ENCODE peak calls at places on chromosome 22, in five cellular contexts. Q is dorsolateral prefrontal cortex, Y is AG09309, P is fibroblast of lung, S is stomach. O is an unnamed sample.

GRCh38 chr22:38415561-38416321 is 39.3 kb downstream of the KCNJ4 start:
- DNase-seq in Q (peak), Y (no peak), P (no peak), S (peak), O (no peak)

GRCh38 chr22:25375683-25376082 is 156.2 kb downstream of the CRYBB2 start:
- DNase-seq in Q (no peak), Y (no peak), P (no peak), S (no peak), O (no peak)

GRCh38 chr22:48799227-48799970 is 1028.3 kb downstream of the BRD1 start:
- DNase-seq in Q (no peak), Y (no peak), P (no peak), S (no peak), O (no peak)

GRCh38 chr22:49807780-49808708 is 19.6 kb downstream of the BRD1 start:
- DNase-seq in Q (no peak), Y (no peak), P (no peak), S (no peak), O (no peak)

GRCh38 chr22:46081036-46081830 is 69.1 kb upstream of the PPARA start:
- DNase-seq in Q (peak), Y (no peak), P (no peak), S (peak), O (no peak)

GRCh38 chr22:36469094-36469710 is 12.2 kb downstream of the TXN2 start:
- DNase-seq in Q (no peak), Y (no peak), P (no peak), S (no peak), O (peak)

GRCh38 chr22:23817146-23817545 is 21.7 kb downstream of the DERL3 start:
- DNase-seq in Q (no peak), Y (no peak), P (no peak), S (no peak), O (no peak)

GRCh38 chr22:19750666-19751490 is 9.7 kb upstream of the TBX1 start:
- DNase-seq in Q (no peak), Y (no peak), P (peak), S (no peak), O (peak)

GRCh38 chr22:19840955-19841640 is 13.6 kb downstream of the GNB1L start:
- DNase-seq in Q (no peak), Y (no peak), P (no peak), S (no peak), O (no peak)

GRCh38 chr22:41256254-41256897 is 15.6 kb upstream of the CHADL start:
- DNase-seq in Q (no peak), Y (peak), P (peak), S (no peak), O (peak)

GRCh38 chr22:29128891-29129643 is 56.2 kb downstream of the KREMEN1 start:
- DNase-seq in Q (no peak), Y (no peak), P (no peak), S (no peak), O (peak)

GRCh38 chr22:30429887-30430286 is 4.3 kb downstream of the MTFP1 start:
- DNase-seq in Q (no peak), Y (no peak), P (no peak), S (no peak), O (no peak)

GRCh38 chr22:37027556-37027955 is 8.0 kb downstream of the MPST start:
- DNase-seq in Q (no peak), Y (no peak), P (no peak), S (no peak), O (no peak)

GRCh38 chr22:29080061-29080975 is 7.5 kb downstream of the KREMEN1 start:
- DNase-seq in Q (no peak), Y (no peak), P (no peak), S (no peak), O (peak)

GRCh38 chr22:27327981-27328721 is 473.4 kb downstream of the MN1 start:
- DNase-seq in Q (no peak), Y (no peak), P (no peak), S (no peak), O (no peak)
- TF ChIP-seq CTCF in Q (no peak), Y (peak), P (no peak), S (no peak), O (no peak)

GRCh38 chr22:40008726-40009125 is 14.0 kb downstream of the FAM83F start:
- DNase-seq in Q (no peak), Y (no peak), P (no peak), S (no peak), O (no peak)
- H3K4me3 ChIP-seq in Q (no peak), Y (no peak), P (no peak), S (no peak), O (no peak)

GRCh38 chr22:20981787-20982562 is at the start of gene LZTR1:
- DNase-seq in Q (peak), Y (peak), P (peak), S (peak), O (peak)
- TF ChIP-seq CTCF in Q (peak), Y (peak), P (peak), S (no peak), O (peak)

GRCh38 chr22:39434243-39434653 is 22.6 kb upstream of the MGAT3 start:
- DNase-seq in Q (peak), Y (no peak), P (no peak), S (no peak), O (peak)

GRCh38 chr22:39439170-39439569 is 17.6 kb upstream of the MGAT3 start:
- DNase-seq in Q (no peak), Y (no peak), P (peak), S (no peak), O (peak)

GRCh38 chr22:39435616-39436015 is 21.2 kb upstream of the MGAT3 start:
- DNase-seq in Q (no peak), Y (no peak), P (no peak), S (no peak), O (no peak)

GRCh38 chr22:39434721-39435120 is 22.1 kb upstream of the MGAT3 start:
- DNase-seq in Q (no peak), Y (no peak), P (no peak), S (no peak), O (no peak)

DNA sequence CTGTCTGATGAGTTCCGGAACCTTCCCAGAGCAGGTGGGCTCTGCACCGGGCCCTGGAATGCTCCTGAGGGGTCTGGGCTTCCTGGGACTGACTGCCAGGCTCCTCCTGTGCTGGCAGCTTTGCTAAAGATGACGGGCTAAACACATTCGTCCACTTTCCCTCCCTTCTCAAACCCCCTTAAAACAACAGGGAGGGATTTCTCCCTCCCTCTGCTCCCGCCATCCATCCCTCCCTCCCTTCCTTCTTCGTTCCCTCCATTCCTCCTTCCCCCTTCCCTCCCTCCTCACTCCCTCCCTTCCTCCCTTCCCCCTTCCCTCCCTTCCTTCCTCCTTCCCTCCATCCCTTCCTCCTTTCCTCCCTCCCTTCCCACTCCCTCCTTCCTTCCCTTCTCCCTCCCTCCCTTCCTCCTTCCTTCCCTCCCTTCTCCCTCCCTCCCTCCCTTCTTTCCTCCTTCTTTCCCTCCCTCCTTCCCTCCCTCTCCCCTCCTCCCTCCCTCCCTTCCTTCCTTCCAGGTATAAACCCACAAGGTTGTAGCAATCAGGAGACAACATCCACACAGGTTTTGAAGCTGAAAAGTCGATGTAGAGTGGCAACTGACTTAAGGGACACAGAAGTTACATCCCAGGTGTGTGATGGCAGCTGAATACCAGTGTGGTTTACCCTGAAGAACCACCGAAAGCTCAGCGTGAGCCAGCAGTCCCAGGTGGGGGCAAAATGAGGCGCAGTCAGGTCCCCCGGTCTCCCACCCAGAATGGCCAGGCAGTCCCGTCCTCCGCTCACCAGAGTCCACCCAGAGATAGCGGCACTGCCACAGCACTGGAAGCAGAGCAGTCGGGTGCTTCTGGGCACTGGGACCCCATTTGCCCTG is 18.7 kb upstream of the MGAT3 start:
- DNase-seq in Q (no peak), Y (no peak), P (no peak), S (no peak), O (no peak)
- H3K4me3 ChIP-seq in Q (peak), Y (no peak), P (no peak), S (peak), O (no peak)

DNA sequence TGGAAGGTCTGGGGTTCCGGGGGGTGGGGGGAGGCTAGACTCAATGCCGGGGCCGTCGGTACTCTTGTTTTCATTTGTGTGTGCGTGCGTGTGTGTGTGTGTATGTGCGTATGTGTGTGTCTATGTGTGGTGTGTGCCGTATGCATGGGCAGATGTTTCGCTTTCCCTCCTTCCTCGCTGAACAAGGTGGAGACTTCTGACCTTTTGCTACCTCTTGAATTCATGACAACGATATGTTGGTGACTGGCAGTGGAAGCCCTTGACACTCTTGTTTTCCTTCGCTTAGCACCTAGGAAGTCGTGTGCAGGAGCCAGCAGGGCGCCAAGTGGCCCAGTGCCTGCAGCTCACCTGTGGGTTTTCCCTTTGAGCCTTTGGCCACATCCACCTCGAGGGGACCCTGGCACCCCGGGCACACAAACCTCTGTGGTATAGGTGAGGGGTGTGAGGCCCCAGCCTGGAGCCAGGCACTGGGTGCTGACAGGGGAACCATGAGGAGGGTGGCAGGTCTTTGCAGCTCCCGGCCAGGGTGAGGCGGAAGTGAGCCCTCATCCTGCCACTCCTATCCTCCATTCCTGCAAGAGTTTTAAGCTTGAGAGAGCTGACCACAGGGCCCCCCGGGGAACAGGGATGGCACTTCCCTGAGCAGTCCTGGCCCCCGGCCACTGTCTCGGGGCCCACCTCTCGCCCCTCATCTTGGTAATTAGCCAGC is 19.3 kb upstream of the TMEM191C start:
- DNase-seq in Q (peak), Y (no peak), P (no peak), S (peak), O (no peak)
- TF ChIP-seq CTCF in Q (no peak), Y (peak), P (peak), S (no peak), O (no peak)

O was measured in AG10803.